ENCODE peak calls at places on chromosomes 1 and 21, in five cellular contexts. J, L, U, Q and A are unnamed samples. For H3K27me3, the result is how much of the 10 kb centered on the place peaks cover.

GRCh38 chr1:114741963-114742746 is 15.6 kb downstream of the CSDE1 start:
- DNase-seq in U (no peak), J (no peak), L (no peak), Q (no peak), A (no peak)

GRCh38 chr1:155553349-155553748 is 9.3 kb downstream of the ASH1L start:
- DNase-seq in J (no peak), L (no peak), U (no peak), Q (no peak), A (no peak)

GRCh38 chr1:46315669-46316403 is 12.3 kb downstream of the UQCRH start:
- DNase-seq in L (no peak), Q (no peak), U (no peak), J (no peak), A (no peak)

GRCh38 chr21:42851812-42852665 is 27.3 kb downstream of the WDR4 start:
- DNase-seq in U (no peak), J (no peak), Q (no peak), L (no peak), A (no peak)

GRCh38 chr21:39003982-39004775 is 179.1 kb downstream of the PSMG1 start:
- DNase-seq in U (no peak), L (peak), J (peak), Q (no peak), A (no peak)

GRCh38 chr1:221169447-221169889 is 290.2 kb downstream of the HLX start:
- DNase-seq in J (peak), Q (no peak), U (no peak), L (no peak), A (no peak)

GRCh38 chr1:174218983-174219382 is 59.7 kb downstream of the RABGAP1L start:
- DNase-seq in Q (no peak), U (no peak), J (no peak), L (no peak), A (no peak)

GRCh38 chr21:29394051-29394450 is 95.3 kb downstream of the BACH1 start:
- DNase-seq in U (no peak), Q (no peak), L (no peak), J (no peak), A (no peak)

GRCh38 chr1:53379662-53380002 is 51.8 kb upstream of the LRP8 start:
- DNase-seq in Q (peak), J (peak), L (no peak), U (no peak), A (no peak)

GRCh38 chr1:79373481-79374132 is 367.1 kb upstream of the ADGRL4 start:
- DNase-seq in U (no peak), J (no peak), L (no peak), Q (no peak), A (no peak)

GRCh38 chr1:77824694-77825355 is 45.4 kb downstream of the MIGA1 start:
- DNase-seq in L (no peak), Q (no peak), J (no peak), U (no peak), A (no peak)

GRCh38 chr1:178969226-178969987 is 56.3 kb upstream of the FAM20B start:
- DNase-seq in U (no peak), Q (no peak), L (no peak), J (no peak), A (no peak)

GRCh38 chr1:219466766-219467165 is 146.1 kb downstream of the ZC3H11B start:
- DNase-seq in U (no peak), L (no peak), J (no peak), Q (no peak), A (no peak)

GRCh38 chr1:81999364-81999763 is 198.6 kb downstream of the ADGRL2 start:
- DNase-seq in U (no peak), J (no peak), L (no peak), Q (no peak), A (no peak)

GRCh38 chr1:1442069-1442770 is 6.7 kb downstream of the VWA1 start:
- DNase-seq in J (no peak), L (no peak), U (no peak), Q (peak), A (peak)

GRCh38 chr1:232596666-232597303 is 33.1 kb downstream of the SIPA1L2 start:
- DNase-seq in Q (peak), L (no peak), U (no peak), J (no peak), A (no peak)

GRCh38 chr1:10251325-10252103 is 41.1 kb downstream of the KIF1B start:
- DNase-seq in J (no peak), L (no peak), Q (no peak), U (no peak), A (no peak)

GRCh38 chr1:54606096-54606989 is 17.0 kb downstream of the FAM151A start:
- DNase-seq in J (no peak), L (no peak), Q (no peak), U (no peak), A (no peak)

GRCh38 chr1:149936076-149936991 is at the start of gene MTMR11:
- DNase-seq in L (no peak), J (peak), U (no peak), Q (no peak), A (no peak)

GRCh38 chr1:118954286-118954890 is 33.8 kb downstream of the TBX15 start:
- DNase-seq in U (no peak), Q (no peak), J (no peak), L (no peak), A (no peak)
- H3K27ac ChIP-seq in U (no peak), Q (no peak), J (no peak), L (no peak), A (no peak)

GRCh38 chr1:26035203-26035958 is 10.5 kb downstream of the SLC30A2 start:
- DNase-seq in J (peak), Q (peak), U (peak), L (peak), A (peak)

GRCh38 chr1:26038477-26038876 is 7.4 kb downstream of the SLC30A2 start:
- DNase-seq in U (no peak), L (no peak), Q (no peak), J (no peak), A (peak)

GRCh38 chr1:26035959-26036755 is 9.8 kb downstream of the SLC30A2 start:
- DNase-seq in U (peak), Q (peak), J (peak), L (peak), A (peak)

GRCh38 chr1:26037904-26038303 is 8.0 kb downstream of the SLC30A2 start:
- DNase-seq in L (no peak), U (no peak), Q (no peak), J (no peak), A (no peak)

DNA sequence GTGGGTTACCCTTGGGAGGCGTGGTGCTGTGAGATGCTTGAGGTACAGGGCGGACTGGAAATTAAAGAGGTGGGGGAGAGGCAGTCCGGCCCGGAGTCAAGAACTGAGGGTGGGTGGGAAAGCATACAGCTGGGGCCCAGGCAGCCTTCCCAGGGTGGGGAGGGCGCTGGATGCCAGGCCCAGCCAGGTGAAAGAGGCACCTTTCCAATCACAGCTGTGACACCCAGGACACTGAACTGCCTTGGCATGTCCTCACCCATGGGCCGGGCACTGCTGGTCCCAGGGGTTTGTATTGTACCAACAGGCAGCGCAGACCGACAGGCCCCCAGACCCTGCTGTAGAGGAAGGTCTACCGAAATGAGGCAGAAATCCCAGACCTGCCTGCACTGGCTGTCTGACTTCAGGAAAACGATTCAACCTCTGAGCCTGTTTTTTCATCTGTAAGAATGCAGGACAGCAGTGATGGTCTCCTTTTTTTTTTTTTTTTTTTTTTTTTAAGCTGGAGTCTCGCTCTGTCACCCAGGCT is 9.1 kb downstream of the SLC30A2 start:
- DNase-seq in U (no peak), L (no peak), Q (no peak), J (no peak), A (peak)
- H3K27me3 ChIP-seq in U (under half), L (under half), Q (under half), J (under half), A (under half)

GRCh38 chr1:183039330-183039729 is 16.1 kb downstream of the LAMC1 start:
- DNase-seq in L (no peak), J (no peak), Q (no peak), U (no peak), A (no peak)
- H3K27ac ChIP-seq in L (peak), J (peak), Q (no peak), U (no peak), A (no peak)

GRCh38 chr21:44729336-44730027 is 18.1 kb upstream of the TSPEAR start:
- DNase-seq in L (no peak), Q (no peak), U (no peak), J (no peak), A (no peak)
- H3K27me3 ChIP-seq in L (under half), Q (under half), U (under half), J (under half), A (under half)

GRCh38 chr1:151909167-151910149 is at the start of gene THEM4:
- DNase-seq in J (peak), L (peak), U (peak), Q (peak), A (peak)

GRCh38 chr1:151908228-151908691 is 1.1 kb downstream of the THEM4 start:
- DNase-seq in L (no peak), J (peak), U (no peak), Q (no peak), A (no peak)

GRCh38 chr1:151907363-151908139 is 1.8 kb downstream of the THEM4 start:
- DNase-seq in L (no peak), U (no peak), Q (no peak), J (no peak), A (no peak)

GRCh38 chr1:151902858-151903257 is 6.5 kb downstream of the THEM4 start:
- DNase-seq in Q (no peak), J (no peak), L (no peak), U (no peak), A (no peak)

DNA sequence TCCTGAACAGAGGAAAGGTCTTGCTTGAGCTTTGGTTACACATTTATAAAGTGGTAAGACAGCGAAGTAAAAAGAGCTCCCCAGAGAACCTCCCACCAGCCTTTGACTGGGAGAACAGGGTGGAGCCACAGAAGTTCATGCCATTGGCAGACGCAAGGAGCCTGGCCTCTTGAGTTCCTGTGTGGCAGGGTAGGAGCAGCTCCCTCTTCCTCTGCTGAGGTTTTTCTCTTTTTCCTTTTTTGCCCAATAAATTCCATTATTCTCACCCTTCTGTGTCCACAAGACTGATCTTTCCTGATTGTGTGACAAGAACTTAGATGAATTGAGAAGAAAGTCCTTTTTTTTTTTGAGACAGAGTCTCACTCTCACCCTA is 4.3 kb downstream of the THEM4 start:
- DNase-seq in J (no peak), Q (no peak), L (no peak), U (no peak), A (no peak)
- H3K27ac ChIP-seq in J (no peak), Q (peak), L (peak), U (peak), A (no peak)

GRCh38 chr1:32892368-32893197 is 6.3 kb downstream of the HPCA start:
- DNase-seq in U (no peak), J (peak), Q (peak), L (no peak), A (peak)
- H3K27me3 ChIP-seq in U (under half), J (half or more), Q (under half), L (half or more), A (under half)